ENCODE peak calls at places on chromosomes 1 and 21, in five cellular contexts. D, S, P, G and A are unnamed samples.
A peak's percentile ranks its signal among the peaks of the same experiment; 100 is the strongest.

GRCh38 chr1:173268786-173269277 is 61.7 kb upstream of the TNFSF4 start:
- DNase-seq in D (no peak), S (no peak), P (no peak), G (no peak), A (no peak)

GRCh38 chr1:5651964-5652751 is 340.1 kb downstream of the NPHP4 start:
- DNase-seq in D (peak; percentile 78), S (no peak), P (no peak), G (no peak), A (no peak)

GRCh38 chr1:174308604-174309003 is 139.2 kb upstream of the GPR52 start:
- DNase-seq in D (no peak), S (no peak), P (no peak), G (no peak), A (no peak)

GRCh38 chr1:47190807-47191206 is 971 bp upstream of the PDZK1IP1 start:
- DNase-seq in D (no peak), S (no peak), P (peak; percentile 40), G (peak; percentile 36), A (no peak)

GRCh38 chr1:100950776-100951175 is 54.9 kb downstream of the SLC30A7 start:
- DNase-seq in D (no peak), S (no peak), P (no peak), G (no peak), A (no peak)

GRCh38 chr1:100353988-100354387 is 1.7 kb downstream of the CDC14A start:
- DNase-seq in D (no peak), S (no peak), P (no peak), G (no peak), A (no peak)

GRCh38 chr1:22101199-22101598 is 41.7 kb downstream of the WNT4 start:
- DNase-seq in D (no peak), S (no peak), P (no peak), G (no peak), A (no peak)

GRCh38 chr1:220776725-220777326 is 9.9 kb upstream of the MTARC1 start:
- DNase-seq in D (peak; percentile 92), S (peak; percentile 68), P (peak; percentile 83), G (peak; percentile 91), A (peak; percentile 62)

GRCh38 chr21:44653123-44653522 is 1.3 kb downstream of the KRTAP12-4 start:
- DNase-seq in D (peak; percentile 37), S (no peak), P (no peak), G (no peak), A (no peak)

GRCh38 chr1:100773444-100773843 is 53.9 kb downstream of the VCAM1 start:
- DNase-seq in D (no peak), S (no peak), P (no peak), G (no peak), A (no peak)

GRCh38 chr1:999797-1000356 is at the start of gene HES4:
- DNase-seq in D (peak; percentile 88), S (peak; percentile 53), P (peak; percentile 96), G (peak; percentile 90), A (peak; percentile 90)

GRCh38 chr1:15885269-15885668 is 37.8 kb downstream of the SPEN start:
- DNase-seq in D (no peak), S (no peak), P (no peak), G (no peak), A (no peak)

GRCh38 chr1:172654535-172654934 is 4.4 kb upstream of the FASLG start:
- DNase-seq in D (no peak), S (no peak), P (no peak), G (no peak), A (no peak)

GRCh38 chr1:47442844-47443529 is 5.1 kb downstream of the FOXD2 start:
- DNase-seq in D (no peak), S (no peak), P (no peak), G (no peak), A (no peak)

DNA sequence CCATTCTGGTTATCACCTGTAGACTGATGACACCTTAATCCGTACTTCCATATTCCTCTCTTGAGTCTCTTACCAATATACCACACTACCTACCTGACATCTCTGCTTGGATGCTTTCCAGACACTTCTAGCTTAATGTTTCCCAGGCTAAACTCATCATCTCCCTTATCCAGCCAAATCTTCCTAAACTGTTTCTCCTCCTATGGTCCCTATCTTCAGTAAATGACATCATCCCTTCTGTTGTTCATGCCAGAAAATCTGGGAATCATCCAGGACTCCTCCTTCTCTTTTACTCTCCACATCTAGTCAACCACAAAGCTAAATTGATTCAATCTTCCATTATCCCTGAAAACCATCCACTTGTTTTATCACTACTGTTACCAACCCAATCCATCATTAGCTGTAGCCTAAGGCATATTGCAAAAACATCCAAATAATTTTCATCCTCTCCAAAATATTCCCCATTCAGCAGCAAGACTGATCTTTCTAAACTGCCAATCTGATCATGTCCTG is 464.1 kb upstream of the BEND5 start:
- DNase-seq in D (no peak), S (no peak), P (no peak), G (no peak), A (no peak)
- H3K9me3 ChIP-seq in D (no peaks in the 10 kb centered on the region), S (no peaks in the 10 kb centered on the region), P (peaks cover 4% of the 10 kb centered on the region), G (no peaks in the 10 kb centered on the region), A (no peaks in the 10 kb centered on the region)

GRCh38 chr21:35144978-35145377 is 95.9 kb upstream of the RUNX1 start:
- DNase-seq in D (no peak), S (no peak), P (no peak), G (no peak), A (no peak)

GRCh38 chr21:35149698-35150097 is 100.6 kb upstream of the RUNX1 start:
- DNase-seq in D (no peak), S (no peak), P (no peak), G (no peak), A (no peak)

GRCh38 chr21:35147439-35147838 is 98.3 kb upstream of the RUNX1 start:
- DNase-seq in D (no peak), S (no peak), P (no peak), G (no peak), A (no peak)

GRCh38 chr21:35142036-35142825 is 93.1 kb upstream of the RUNX1 start:
- DNase-seq in D (no peak), S (no peak), P (no peak), G (no peak), A (no peak)

GRCh38 chr21:35145626-35146236 is 96.6 kb upstream of the RUNX1 start:
- DNase-seq in D (no peak), S (no peak), P (no peak), G (no peak), A (no peak)
- TF ChIP-seq CTCF in D (no peak), S (no peak), P (no peak), G (no peak), A (no peak)

GRCh38 chr1:207129053-207129452 is 25.0 kb downstream of the C4BPA start:
- DNase-seq in D (no peak), S (no peak), P (no peak), G (no peak), A (no peak)
- H3K9me3 ChIP-seq in D (peaks cover 20% of the 10 kb centered on the region), S (no peaks in the 10 kb centered on the region), P (peaks cover 30% of the 10 kb centered on the region), G (peaks cover 25% of the 10 kb centered on the region), A (peaks cover 3% of the 10 kb centered on the region)

GRCh38 chr1:212699839-212700596 is at the start of gene BATF3:
- DNase-seq in D (peak; percentile 60), S (no peak), P (peak; percentile 67), G (peak; percentile 69), A (peak; percentile 43)

GRCh38 chr1:212700597-212700891 is 904 bp upstream of the BATF3 start:
- DNase-seq in D (peak; percentile 65), S (no peak), P (no peak), G (no peak), A (peak; percentile 38)

GRCh38 chr1:212700892-212701819 is 1.5 kb upstream of the BATF3 start:
- DNase-seq in D (peak; percentile 75), S (no peak), P (peak; percentile 70), G (peak; percentile 62), A (peak; percentile 59)

GRCh38 chr1:212698467-212699103 is 1.1 kb downstream of the BATF3 start:
- DNase-seq in D (peak; percentile 13), S (no peak), P (no peak), G (no peak), A (no peak)

GRCh38 chr1:212699104-212699838 is 369 bp downstream of the BATF3 start:
- DNase-seq in D (peak; percentile 60), S (no peak), P (no peak), G (peak; percentile 61), A (no peak)
- TF ChIP-seq CTCF in D (peak; percentile 46), S (peak; percentile 52), P (peak; percentile 59), G (peak; percentile 25), A (peak; percentile 27)

DNA sequence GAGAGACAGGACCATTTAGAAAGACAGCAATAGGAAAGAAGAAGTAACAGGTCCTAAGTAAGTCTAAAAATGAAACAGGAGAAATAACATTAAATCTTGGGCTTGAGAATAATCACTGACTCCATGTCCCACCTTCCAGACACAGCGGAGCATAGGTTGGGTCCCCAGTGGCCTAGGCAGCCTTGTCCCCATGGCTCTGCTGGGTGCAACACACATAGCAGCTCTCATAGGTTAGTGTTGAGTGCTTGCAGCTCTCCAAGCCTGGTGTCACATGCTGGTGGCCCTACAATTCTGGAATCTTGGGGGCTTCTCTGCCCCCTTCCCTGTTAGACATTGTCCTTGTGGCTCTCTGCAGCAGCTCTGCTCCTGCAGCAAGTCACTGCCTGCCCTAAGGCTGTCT is 952.8 kb upstream of the ADGRL2 start:
- DNase-seq in D (no peak), S (no peak), P (no peak), G (no peak), A (no peak)
- H3K9me3 ChIP-seq in D (no peaks in the 10 kb centered on the region), S (no peaks in the 10 kb centered on the region), P (no peaks in the 10 kb centered on the region), G (no peaks in the 10 kb centered on the region), A (no peaks in the 10 kb centered on the region)

GRCh38 chr1:45499415-45499769 is 481 bp downstream of the CCDC163 start:
- DNase-seq in D (peak; percentile 59), S (no peak), P (no peak), G (no peak), A (no peak)
- TF ChIP-seq CTCF in D (no peak), S (no peak), P (no peak), G (no peak), A (no peak)